ENCODE peak calls at places on chromosomes 1 and 21, in five cellular contexts. U, T, Q, N and I are unnamed samples.

GRCh38 chr21:37380349-37381323 is 14.1 kb downstream of the DYRK1A start:
- DNase-seq in U (no peak), Q (peak), T (peak), N (no peak), I (no peak)

GRCh38 chr1:202192770-202193613 is 607 bp upstream of the LGR6 start:
- DNase-seq in Q (peak), T (peak), U (peak), N (peak), I (no peak)

GRCh38 chr21:28922368-28922767 is 70.3 kb downstream of the LTN1 start:
- DNase-seq in U (no peak), Q (no peak), N (no peak), T (peak), I (no peak)

GRCh38 chr21:38840456-38841129 is 34.9 kb downstream of the ETS2 start:
- DNase-seq in Q (no peak), N (no peak), T (no peak), U (no peak), I (no peak)

GRCh38 chr1:214584805-214585766 is 17.9 kb upstream of the CENPF start:
- DNase-seq in T (peak), N (peak), U (peak), Q (peak), I (no peak)

GRCh38 chr1:156726549-156727226 is 1.6 kb upstream of the METTL25B start:
- DNase-seq in U (peak), Q (peak), N (peak), T (peak), I (no peak)

GRCh38 chr21:34885636-34886553 is 163.2 kb downstream of the RUNX1 start:
- DNase-seq in N (peak), U (peak), Q (peak), T (peak), I (no peak)

GRCh38 chr21:39363607-39364555 is 15.0 kb upstream of the HMGN1 start:
- DNase-seq in U (peak), N (no peak), T (peak), Q (no peak), I (no peak)

GRCh38 chr1:109530457-109531204 is 9.0 kb upstream of the GPR61 start:
- DNase-seq in U (no peak), N (no peak), T (no peak), Q (no peak), I (no peak)

GRCh38 chr1:225824522-225824921 is 14.6 kb downstream of the EPHX1 start:
- DNase-seq in Q (no peak), U (no peak), T (no peak), N (no peak), I (no peak)